ENCODE peak calls at places on chromosomes 13 and 19, in five cellular contexts. G is HCT116, F is A549, H is GM12878, S is SK-N-SH. R is an unnamed sample.

GRCh38 chr19:14840206-14840605 is 5.2 kb upstream of the OR7A5 start:
- DNase-seq in G (no peak), F (no peak), H (no peak), S (no peak), R (no peak)

GRCh38 chr13:109698779-109699178 is 87.6 kb downstream of the IRS2 start:
- DNase-seq in G (no peak), F (no peak), H (no peak), S (no peak), R (no peak)

GRCh38 chr19:44661904-44662303 is 9.4 kb upstream of the CEACAM19 start:
- DNase-seq in G (no peak), F (no peak), H (no peak), S (no peak), R (no peak)

GRCh38 chr13:46962286-46962941 is 65.6 kb upstream of the HTR2A start:
- DNase-seq in G (no peak), F (no peak), H (no peak), S (no peak), R (no peak)

GRCh38 chr19:13302521-13303270 is 152.5 kb downstream of the IER2 start:
- DNase-seq in G (no peak), F (peak), H (no peak), S (no peak), R (no peak)

GRCh38 chr19:54660306-54660705 is 2.5 kb upstream of the LILRB4 start:
- DNase-seq in G (no peak), F (no peak), H (no peak), S (no peak), R (no peak)

GRCh38 chr19:580274-580835 is 8.0 kb downstream of the BSG start:
- DNase-seq in G (no peak), F (no peak), H (no peak), S (no peak), R (no peak)

GRCh38 chr19:33684550-33685303 is 63.0 kb downstream of the CHST8 start:
- DNase-seq in G (no peak), F (no peak), H (no peak), S (peak), R (no peak)

GRCh38 chr19:4415352-4415751 is 12.9 kb downstream of the CHAF1A start:
- DNase-seq in G (no peak), F (no peak), H (no peak), S (no peak), R (no peak)

GRCh38 chr13:43167058-43167457 is 143.7 kb downstream of the DNAJC15 start:
- DNase-seq in G (no peak), F (no peak), H (no peak), S (no peak), R (no peak)

GRCh38 chr13:28611021-28611420 is 47.9 kb upstream of the POMP start:
- DNase-seq in G (no peak), F (no peak), H (no peak), S (no peak), R (no peak)

GRCh38 chr13:67977081-67977480 is 746.9 kb upstream of the PCDH9 start:
- DNase-seq in G (no peak), F (no peak), H (no peak), S (no peak), R (no peak)

GRCh38 chr19:5923356-5923755 is 9.3 kb downstream of the CAPS start:
- DNase-seq in G (no peak), F (no peak), H (no peak), S (no peak), R (no peak)

GRCh38 chr13:36362251-36362650 is 16.1 kb upstream of the SPART start:
- DNase-seq in G (no peak), F (peak), H (no peak), S (no peak), R (no peak)

GRCh38 chr13:110185696-110186095 is 121.3 kb downstream of the COL4A1 start:
- DNase-seq in G (no peak), F (no peak), H (no peak), S (no peak), R (no peak)

GRCh38 chr19:2561221-2561620 is 85.3 kb downstream of the GADD45B start:
- DNase-seq in G (no peak), F (no peak), H (no peak), S (no peak), R (no peak)

GRCh38 chr19:38277969-38278680 is 13.8 kb downstream of the SPINT2 start:
- DNase-seq in G (no peak), F (no peak), H (no peak), S (peak), R (no peak)
- TF ChIP-seq REST in G (no peak), F (no peak), H (no peak), S (no peak), R (no peak)

DNA sequence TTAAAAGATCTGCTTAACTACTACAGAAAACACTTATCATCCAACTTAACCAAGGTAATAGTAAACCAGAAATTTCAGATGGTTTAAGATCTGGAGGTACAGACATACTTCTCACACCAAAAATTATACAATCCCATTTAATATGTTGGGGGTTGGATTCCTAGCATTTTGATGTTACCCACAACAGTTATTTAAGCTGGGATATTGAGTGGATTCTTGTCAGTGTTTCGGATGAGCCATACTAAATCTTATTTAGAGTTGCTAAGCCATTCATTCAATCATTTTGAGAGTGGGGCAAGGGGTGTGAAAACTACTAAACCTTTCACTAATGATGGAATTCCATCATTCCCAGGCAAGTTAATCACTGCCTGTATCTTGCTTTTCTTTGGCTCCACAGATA is 40.6 kb downstream of the KATNAL1 start:
- DNase-seq in G (no peak), F (no peak), H (no peak), S (no peak), R (no peak)
- TF ChIP-seq REST in G (no peak), F (no peak), H (no peak), S (no peak), R (no peak)

GRCh38 chr13:45715351-45715750 is 13.2 kb downstream of the CBY2 start:
- DNase-seq in G (no peak), F (no peak), H (no peak), S (no peak), R (no peak)

GRCh38 chr13:45718992-45719391 is 16.9 kb downstream of the CBY2 start:
- DNase-seq in G (no peak), F (no peak), H (no peak), S (no peak), R (no peak)

GRCh38 chr13:45717324-45717723 is 15.2 kb downstream of the CBY2 start:
- DNase-seq in G (no peak), F (no peak), H (no peak), S (no peak), R (no peak)

GRCh38 chr13:45721203-45721731 is 19.1 kb downstream of the CBY2 start:
- DNase-seq in G (no peak), F (no peak), H (no peak), S (no peak), R (no peak)

GRCh38 chr13:45718063-45718462 is 15.9 kb downstream of the CBY2 start:
- DNase-seq in G (peak), F (peak), H (no peak), S (peak), R (no peak)
- TF ChIP-seq REST in G (no peak), F (no peak), H (no peak), S (no peak), R (no peak)

GRCh38 chr13:31930490-31930889 is 101.1 kb upstream of the FRY start:
- DNase-seq in G (no peak), F (no peak), H (no peak), S (no peak), R (no peak)
- TF ChIP-seq REST in G (no peak), F (no peak), H (no peak), S (no peak), R (no peak)

DNA sequence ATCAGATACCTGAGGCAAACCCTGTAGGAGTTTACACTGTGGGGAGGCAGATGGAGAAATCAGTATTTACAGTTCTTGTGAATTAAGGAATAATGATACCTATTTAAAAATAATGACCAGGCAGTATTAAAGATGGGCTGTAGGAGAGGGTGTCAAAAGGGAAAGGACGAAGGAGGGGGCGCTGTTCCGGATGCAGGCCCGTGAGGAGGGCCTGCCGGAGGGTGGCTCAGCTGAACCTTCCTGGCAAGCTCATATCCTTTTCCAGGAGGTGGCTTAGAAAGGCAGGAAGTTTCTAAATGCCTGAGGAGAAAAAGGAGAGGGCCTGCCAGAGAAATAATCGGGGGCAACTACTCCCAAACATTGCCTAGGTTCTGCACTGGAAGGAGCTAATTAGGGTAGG is 46.6 kb downstream of the MBNL2 start:
- DNase-seq in G (no peak), F (no peak), H (no peak), S (no peak), R (no peak)
- TF ChIP-seq REST in G (no peak), F (no peak), H (no peak), S (no peak), R (no peak)

DNA sequence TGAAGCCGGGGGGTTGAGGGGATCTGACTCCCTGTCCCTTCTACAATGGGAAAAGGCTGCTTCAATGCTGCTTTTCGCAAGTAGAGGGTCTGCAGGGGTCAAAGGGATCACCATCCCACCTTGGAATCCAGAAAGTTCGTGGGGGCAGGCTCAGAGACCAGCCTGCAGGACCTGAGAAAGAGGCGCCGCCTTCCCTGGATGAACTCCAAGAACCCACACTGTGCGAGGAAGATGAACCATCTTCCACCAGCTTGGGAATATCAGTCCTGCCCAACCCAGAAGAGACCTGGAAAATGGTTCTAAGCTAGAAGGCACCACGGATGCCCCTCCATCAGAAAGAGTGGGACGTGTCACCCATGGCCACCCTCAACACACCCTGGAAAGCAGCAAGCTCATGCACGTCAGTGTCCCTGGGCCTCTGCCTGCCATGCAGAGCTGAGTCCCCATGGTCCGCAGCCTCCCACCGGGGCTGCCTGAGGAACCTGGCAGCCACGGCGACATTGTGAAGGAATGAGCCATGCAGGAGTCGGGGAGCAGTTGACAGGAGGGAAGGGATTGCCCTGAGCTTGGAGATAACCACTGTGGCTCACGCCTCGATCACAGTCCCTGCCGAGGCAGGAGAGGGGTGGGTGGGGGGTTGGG is 14.6 kb downstream of the RAB3D start:
- DNase-seq in G (no peak), F (no peak), H (no peak), S (peak), R (no peak)
- TF ChIP-seq REST in G (no peak), F (no peak), H (no peak), S (no peak), R (no peak)

GRCh38 chr19:49793561-49793840 is 19.6 kb downstream of the FUZ start:
- DNase-seq in G (no peak), F (peak), H (no peak), S (no peak), R (no peak)
- TF ChIP-seq REST in G (no peak), F (no peak), H (no peak), S (no peak), R (no peak)

DNA sequence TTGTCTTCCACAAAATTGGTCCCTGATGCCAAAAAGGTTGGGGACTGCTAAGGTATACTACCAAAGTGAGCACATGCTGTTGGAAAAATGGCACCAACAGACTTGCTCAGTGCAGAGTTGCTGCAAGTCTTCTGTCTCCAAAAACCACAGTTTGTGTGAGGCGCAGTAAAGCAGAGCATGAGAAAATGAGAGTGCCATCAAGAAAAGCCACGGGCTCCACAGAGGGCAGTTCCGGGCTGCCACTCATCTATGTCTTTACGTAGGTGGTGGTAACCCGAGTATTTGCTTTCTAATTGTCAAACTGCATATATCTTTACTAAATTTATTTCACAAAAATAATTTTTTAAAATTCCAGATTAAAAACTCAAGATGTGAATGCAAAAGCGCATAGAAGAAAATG is 123.8 kb downstream of the RNF17 start:
- DNase-seq in G (no peak), F (no peak), H (peak), S (no peak), R (no peak)
- TF ChIP-seq REST in G (no peak), F (no peak), H (no peak), S (no peak), R (no peak)